ENCODE peak calls at places on chromosomes 4 and X, in five cellular contexts. Y is H1, B is HepG2, X is K562, Q is GM12878. T is an unnamed sample.

GRCh38 chr4:177964061-177964460 is 521.8 kb upstream of the AGA start:
- DNase-seq in Q (no peak), B (no peak), Y (no peak), X (no peak), T (no peak)

GRCh38 chrX:114675365-114675764 is 91.5 kb downstream of the HTR2C start:
- DNase-seq in B (no peak), Q (no peak), Y (no peak), X (no peak), T (no peak)

GRCh38 chr4:130808492-130808891 is 1712.5 kb downstream of the C4orf33 start:
- DNase-seq in X (peak), Q (no peak), Y (no peak), B (peak), T (peak)

GRCh38 chrX:136768469-136769084 is 12.2 kb downstream of the ARHGEF6 start:
- DNase-seq in X (peak), Y (no peak), B (no peak), Q (no peak), T (no peak)

GRCh38 chrX:47244676-47245075 is 11.9 kb downstream of the USP11 start:
- DNase-seq in Q (no peak), B (no peak), Y (no peak), X (no peak), T (no peak)

GRCh38 chr4:184503869-184504300 is 29.5 kb upstream of the IRF2 start:
- DNase-seq in Y (no peak), Q (no peak), B (no peak), X (no peak), T (no peak)

GRCh38 chr4:6538586-6538985 is 36.4 kb upstream of the MAN2B2 start:
- DNase-seq in Q (no peak), Y (no peak), B (peak), X (no peak), T (no peak)

GRCh38 chr4:176769519-176769918 is 23.2 kb downstream of the VEGFC start:
- DNase-seq in Q (no peak), X (no peak), B (no peak), Y (no peak), T (no peak)

GRCh38 chr4:84503495-84504437 is 4.7 kb upstream of the NKX6-1 start:
- DNase-seq in Y (no peak), Q (no peak), X (peak), B (peak), T (peak)

GRCh38 chr4:175536852-175537453 is 275.1 kb downstream of the GPM6A start:
- DNase-seq in Q (peak), B (peak), Y (no peak), X (peak), T (peak)

GRCh38 chrX:11193035-11193469 is 81.9 kb downstream of the HCCS start:
- DNase-seq in B (no peak), X (no peak), Y (no peak), Q (no peak), T (no peak)

GRCh38 chrX:113950081-113950678 is 633.7 kb upstream of the HTR2C start:
- DNase-seq in X (no peak), Y (no peak), Q (no peak), B (no peak), T (peak)

GRCh38 chr4:188941524-188942109 is 802.4 kb downstream of the TRIML1 start:
- DNase-seq in B (no peak), Q (no peak), Y (no peak), X (no peak), T (no peak)

GRCh38 chr4:153611679-153612078 is 72.4 kb upstream of the TLR2 start:
- DNase-seq in Y (no peak), B (no peak), X (no peak), Q (no peak), T (no peak)

GRCh38 chr4:89640620-89641366 is 196.2 kb downstream of the SNCA start:
- DNase-seq in Q (no peak), X (peak), Y (peak), B (peak), T (peak)

GRCh38 chr4:79588679-79589078 is 180.7 kb upstream of the GK2 start:
- DNase-seq in B (no peak), Q (no peak), Y (no peak), X (no peak), T (no peak)

GRCh38 chrX:45711231-45711630 is 510.6 kb upstream of the DIPK2B start:
- DNase-seq in Y (no peak), X (no peak), B (no peak), Q (no peak), T (no peak)

GRCh38 chr4:87011340-87012034 is 76.7 kb downstream of the AFF1 start:
- DNase-seq in Y (no peak), Q (no peak), X (peak), B (no peak), T (peak)

GRCh38 chr4:73945674-73946449 is 36.0 kb downstream of the PF4 start:
- DNase-seq in Y (no peak), Q (no peak), X (no peak), B (no peak), T (no peak)

GRCh38 chr4:150619032-150619431 is 37.1 kb downstream of the MAB21L2 start:
- DNase-seq in B (no peak), Y (no peak), Q (no peak), X (no peak), T (no peak)

GRCh38 chr4:54746228-54746627 is 88.5 kb downstream of the KIT start:
- DNase-seq in Y (no peak), X (no peak), B (no peak), Q (no peak), T (no peak)

GRCh38 chrX:20420058-20420457 is 153.3 kb upstream of the RPS6KA3 start:
- DNase-seq in X (no peak), Y (no peak), B (no peak), Q (no peak), T (no peak)

GRCh38 chrX:12685541-12685940 is 105.7 kb upstream of the PRPS2 start:
- DNase-seq in Y (no peak), Q (no peak), X (no peak), B (no peak), T (no peak)

GRCh38 chr4:108191269-108191914 is 22.7 kb upstream of the LEF1 start:
- DNase-seq in B (no peak), Q (no peak), X (no peak), Y (no peak), T (no peak)

GRCh38 chr4:16579866-16580265 is 318.6 kb downstream of the LDB2 start:
- DNase-seq in Q (no peak), B (no peak), X (no peak), Y (no peak), T (no peak)

GRCh38 chr4:83393908-83394307 is 59.3 kb upstream of the HPSE start:
- DNase-seq in Y (no peak), X (no peak), Q (no peak), B (no peak), T (no peak)

GRCh38 chr4:142752331-142752830 is 93.7 kb downstream of the INPP4B start:
- DNase-seq in X (no peak), Y (no peak), Q (no peak), B (no peak), T (no peak)

GRCh38 chrX:47482512-47483309 is at the start of gene ZNF41:
- DNase-seq in Q (peak), Y (peak), X (peak), B (peak), T (peak)

GRCh38 chr4:99815597-99816011 is 1.0 kb upstream of the DAPP1 start:
- DNase-seq in Q (no peak), Y (no peak), X (no peak), B (peak), T (peak)

GRCh38 chrX:88425739-88426138 is 321.3 kb upstream of the CPXCR1 start:
- DNase-seq in Y (no peak), B (peak), Q (no peak), X (no peak), T (peak)

GRCh38 chr4:89110541-89110985 is 770 bp upstream of the TIGD2 start:
- DNase-seq in Q (no peak), Y (peak), B (no peak), X (peak), T (peak)

GRCh38 chr4:101155368-101155767 is 192.0 kb downstream of the PPP3CA start:
- DNase-seq in X (no peak), B (no peak), Y (no peak), Q (no peak), T (peak)

GRCh38 chr4:127698789-127699200 is 31.4 kb upstream of the SLC25A31 start:
- DNase-seq in B (no peak), X (no peak), Y (no peak), Q (peak), T (no peak)

GRCh38 chr4:55216871-55217635 is 91.7 kb upstream of the KDR start:
- DNase-seq in Y (no peak), Q (no peak), X (no peak), B (no peak), T (no peak)

GRCh38 chrX:55709735-55710134 is 7.8 kb upstream of the RRAGB start:
- DNase-seq in Q (no peak), Y (no peak), X (no peak), B (no peak), T (peak)

GRCh38 chr4:52873861-52874343 is 11.8 kb downstream of the RASL11B start:
- DNase-seq in Q (no peak), B (peak), X (no peak), Y (peak), T (peak)

GRCh38 chrX:39476596-39476995 is 621.2 kb downstream of the BCOR start:
- DNase-seq in B (no peak), Y (no peak), X (peak), Q (no peak), T (no peak)

GRCh38 chrX:39477438-39478120 is 620.2 kb downstream of the BCOR start:
- DNase-seq in Y (peak), B (no peak), Q (no peak), X (peak), T (peak)

GRCh38 chrX:39473812-39474211 is 623.9 kb downstream of the BCOR start:
- DNase-seq in X (no peak), Y (no peak), Q (no peak), B (no peak), T (no peak)

GRCh38 chrX:39477031-39477430 is 620.7 kb downstream of the BCOR start:
- DNase-seq in B (no peak), Y (no peak), X (no peak), Q (no peak), T (no peak)

GRCh38 chrX:39475372-39475771 is 622.4 kb downstream of the BCOR start:
- DNase-seq in X (peak), B (no peak), Y (no peak), Q (no peak), T (no peak)
- TF ChIP-seq CREB1 in X (no peak), B (no peak), Y (no peak), Q (no peak), T (no peak)

GRCh38 chr4:144948421-144948820 is 149.6 kb downstream of the ANAPC10 start:
- DNase-seq in Q (no peak), B (no peak), X (no peak), Y (no peak), T (no peak)

DNA sequence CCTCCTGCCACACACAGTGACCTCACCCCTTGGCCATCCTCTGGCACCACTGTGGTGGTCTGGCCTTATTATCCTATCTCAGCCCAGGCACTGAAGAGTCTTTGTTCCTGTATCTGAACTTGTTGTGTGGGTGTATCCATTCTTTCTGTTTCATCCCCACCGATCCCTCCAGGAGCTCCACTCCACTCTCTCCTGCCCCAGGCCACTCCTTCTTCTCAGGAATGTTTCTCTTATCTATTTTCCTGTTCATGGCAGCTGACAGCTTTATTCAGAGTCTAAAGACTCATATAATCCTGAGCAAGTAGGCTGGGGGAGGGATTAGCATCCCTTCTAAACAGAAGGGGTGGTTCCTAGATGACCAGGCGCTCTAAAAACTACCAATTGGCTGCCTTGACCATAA is 150.0 kb downstream of the ANAPC10 start:
- DNase-seq in Y (no peak), X (no peak), B (peak), Q (no peak), T (peak)
- H3K4me2 ChIP-seq in Y (no peak), X (no peak), B (no peak), Q (no peak), T (no peak)

GRCh38 chr4:38323141-38323634 is 340.8 kb upstream of the KLF3 start:
- DNase-seq in X (peak), Q (no peak), B (no peak), Y (no peak), T (no peak)
- TF ChIP-seq POLR2AphosphoS5 in X (peak), Q (peak), B (no peak), Y (peak), T (peak)

GRCh38 chr4:151908734-151909497 is 148.1 kb upstream of the GATB start:
- DNase-seq in B (no peak), Q (no peak), X (no peak), Y (no peak), T (no peak)

GRCh38 chr4:151912626-151913025 is 151.8 kb upstream of the GATB start:
- DNase-seq in X (no peak), Y (no peak), Q (no peak), B (no peak), T (no peak)

GRCh38 chr4:151917145-151917775 is 156.5 kb upstream of the GATB start:
- DNase-seq in Y (no peak), B (no peak), Q (no peak), X (no peak), T (no peak)

GRCh38 chr4:151911970-151912369 is 151.2 kb upstream of the GATB start:
- DNase-seq in X (no peak), Y (no peak), B (no peak), Q (no peak), T (no peak)
- TF ChIP-seq CREB1 in X (no peak), Y (no peak), B (no peak), Q (no peak), T (no peak)